ENCODE peak calls at places on chromosome 14, in nine cellular contexts. R is tibial artery, G is tibial nerve, Z is upper lobe of right lung, X is esophagus squamous epithelium, W is sigmoid colon, N is mucosa of descending colon, D is WTC11, Y is BE2C. J is an unnamed sample.

GRCh38 chr14:46197856-46198255 is 453.7 kb downstream of the RPL10L start:
- DNase-seq in X (no peak), W (no peak), D (no peak), Y (peak; percentile 5), G (no peak), R (no peak), N (no peak), Z (no peak), J (no peak)

GRCh38 chr14:33364536-33364935 is 425.9 kb downstream of the NPAS3 start:
- DNase-seq in X (no peak), Z (no peak), G (no peak), N (no peak), Y (no peak), R (no peak), W (no peak), D (no peak), J (peak; percentile 30)

GRCh38 chr14:102579696-102580551 is 12.5 kb upstream of the RCOR1 start:
- DNase-seq in G (no peak), Z (peak; percentile 74), X (no peak), N (no peak), W (no peak), R (no peak), D (no peak), Y (peak; percentile 59), J (no peak)

GRCh38 chr14:37215345-37215744 is 17.6 kb downstream of the MIPOL1 start:
- DNase-seq in Y (no peak), G (no peak), X (no peak), W (no peak), Z (no peak), D (no peak), R (no peak), N (no peak), J (no peak)

GRCh38 chr14:23646648-23647549 is 10.7 kb downstream of the DHRS2 start:
- DNase-seq in Z (no peak), R (no peak), Y (no peak), W (no peak), X (no peak), D (no peak), G (no peak), N (no peak), J (no peak)

GRCh38 chr14:72516936-72517408 is 376.9 kb downstream of the DPF3 start:
- DNase-seq in Y (peak; percentile 72), N (peak; percentile 87), Z (no peak), D (peak; percentile 75), G (peak; percentile 57), W (no peak), R (peak; percentile 79), X (no peak), J (peak; percentile 76)

GRCh38 chr14:89489796-89490506 is 72.9 kb upstream of the FOXN3 start:
- DNase-seq in N (no peak), Z (no peak), D (no peak), G (no peak), W (no peak), R (peak; percentile 54), X (no peak), Y (no peak), J (peak; percentile 6)

GRCh38 chr14:106489112-106489881 is 962.9 kb downstream of the TMEM121 start:
- DNase-seq in G (no peak), D (no peak), Y (no peak), R (no peak), X (no peak), W (no peak), N (no peak), Z (no peak), J (no peak)

GRCh38 chr14:37903561-37904191 is 304.0 kb upstream of the SSTR1 start:
- DNase-seq in N (peak; percentile 20), G (no peak), R (no peak), W (no peak), Z (no peak), D (no peak), Y (peak; percentile 32), X (no peak), J (peak; percentile 21)

GRCh38 chr14:68708343-68708742 is 84.5 kb downstream of the ZFP36L1 start:
- DNase-seq in Z (no peak), G (no peak), R (no peak), Y (no peak), X (no peak), W (no peak), D (no peak), N (no peak), J (no peak)

GRCh38 chr14:77119852-77120251 is 21.7 kb downstream of the ZDHHC22 start:
- DNase-seq in Z (no peak), D (no peak), Y (no peak), G (no peak), X (no peak), R (no peak), W (no peak), N (no peak), J (no peak)

GRCh38 chr14:94161979-94162378 is 12.1 kb upstream of the PPP4R4 start:
- DNase-seq in N (no peak), R (no peak), W (no peak), Z (no peak), D (no peak), G (no peak), Y (no peak), X (no peak), J (no peak)

GRCh38 chr14:91367173-91368171 is 50.1 kb downstream of the CCDC88C start:
- DNase-seq in Z (peak; percentile 81), Y (no peak), G (no peak), D (no peak), W (no peak), X (no peak), R (no peak), N (peak; percentile 51), J (no peak)

DNA sequence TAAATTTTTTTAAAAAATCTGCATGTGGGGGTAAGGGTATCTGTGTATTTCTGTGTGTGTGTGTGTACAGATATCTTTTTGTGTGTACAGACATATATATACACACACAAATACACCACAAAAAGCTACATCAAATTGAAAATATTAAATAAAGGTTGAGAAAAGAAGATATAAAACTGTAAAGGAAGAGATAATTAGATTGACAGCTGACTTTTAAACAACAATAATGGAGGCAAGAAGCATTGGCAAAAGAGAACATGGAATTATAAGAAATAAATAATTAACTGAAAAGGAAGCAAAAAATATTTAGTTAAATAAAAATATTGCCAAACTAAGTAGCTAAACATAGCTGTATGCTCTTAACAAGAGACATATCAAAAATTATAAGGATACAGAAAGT is 291.4 kb downstream of the FSCB start:
- DNase-seq in Z (no peak), G (no peak), N (no peak), D (no peak), W (no peak), Y (no peak), X (no peak), R (no peak), J (no peak)
- TF ChIP-seq CTCF in Z (no peak), G (no peak), N (no peak), D (no peak), W (no peak), Y (no peak), X (no peak), R (no peak), J (no peak)

GRCh38 chr14:26137161-26137560 is 460.7 kb downstream of the NOVA1 start:
- DNase-seq in Z (no peak), R (no peak), N (no peak), G (no peak), Y (no peak), X (no peak), W (no peak), D (peak; percentile 21), J (peak; percentile 2)
- TF ChIP-seq CTCF in Z (no peak), R (no peak), N (no peak), G (no peak), Y (peak; percentile 30), X (no peak), W (no peak), D (peak; percentile 41), J (no peak)

GRCh38 chr14:103690332-103690731 is 24.9 kb downstream of the XRCC3 start:
- DNase-seq in W (no peak), D (no peak), G (no peak), N (no peak), Z (peak; percentile 39), R (no peak), Y (no peak), X (no peak), J (no peak)

GRCh38 chr14:103688441-103688840 is 26.8 kb downstream of the XRCC3 start:
- DNase-seq in G (no peak), W (no peak), Z (peak; percentile 21), Y (no peak), N (no peak), R (no peak), D (no peak), X (no peak), J (no peak)

GRCh38 chr14:103687712-103688111 is 27.5 kb downstream of the XRCC3 start:
- DNase-seq in D (no peak), X (no peak), R (no peak), W (no peak), N (no peak), Z (no peak), G (no peak), Y (no peak), J (no peak)

GRCh38 chr14:103686831-103687485 is 28.3 kb downstream of the XRCC3 start:
- DNase-seq in X (no peak), D (no peak), R (no peak), N (no peak), G (no peak), Y (no peak), Z (no peak), W (no peak), J (no peak)

GRCh38 chr14:103688906-103689902 is 26.0 kb downstream of the XRCC3 start:
- DNase-seq in R (no peak), Z (peak; percentile 86), D (no peak), G (peak; percentile 8), Y (no peak), W (no peak), N (peak; percentile 42), X (no peak), J (no peak)
- TF ChIP-seq CTCF in R (no peak), Z (no peak), D (no peak), G (no peak), Y (no peak), W (no peak), N (no peak), X (no peak), J (no peak)

GRCh38 chr14:42000450-42000849 is 393.8 kb downstream of the LRFN5 start:
- DNase-seq in W (no peak), Y (no peak), N (no peak), R (no peak), D (no peak), Z (no peak), X (no peak), G (no peak), J (no peak)

GRCh38 chr14:42004321-42004720 is 397.6 kb downstream of the LRFN5 start:
- DNase-seq in X (no peak), W (no peak), N (no peak), R (no peak), D (no peak), Y (no peak), Z (no peak), G (no peak), J (no peak)

GRCh38 chr14:42001436-42001835 is 394.8 kb downstream of the LRFN5 start:
- DNase-seq in W (no peak), R (no peak), D (no peak), G (no peak), X (no peak), Y (no peak), N (no peak), Z (no peak), J (no peak)

DNA sequence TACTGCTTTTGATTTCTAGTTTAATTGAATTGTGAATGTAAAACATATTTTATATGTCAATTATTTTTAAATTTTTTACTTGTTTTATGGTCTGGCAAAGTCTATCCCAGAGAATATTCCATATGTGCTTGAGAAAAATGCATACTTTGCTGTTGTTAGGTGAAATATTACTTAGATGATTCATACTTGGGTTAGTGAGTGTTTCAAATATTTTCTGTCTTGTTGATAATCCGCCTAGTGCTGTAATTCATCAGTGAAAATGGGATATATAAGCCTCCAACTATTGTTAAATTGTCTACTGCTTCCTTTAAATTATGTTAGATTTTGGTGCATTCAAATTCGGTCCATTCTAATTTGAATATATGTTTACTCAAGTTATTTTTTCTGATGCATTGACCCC is 395.5 kb downstream of the LRFN5 start:
- DNase-seq in Y (no peak), Z (no peak), X (no peak), D (no peak), G (no peak), N (no peak), R (no peak), W (no peak), J (no peak)
- TF ChIP-seq CTCF in Y (no peak), Z (no peak), X (no peak), D (no peak), G (no peak), N (no peak), R (no peak), W (no peak), J (no peak)